ENCODE peak calls at places on chromosomes 12 and 14, in four cellular contexts. One of them, this sample, is unnamed.

GRCh38 chr12:43009307-43009706 is 419.8 kb upstream of the PRICKLE1 start:
- DNase-seq in naive thymus-derived CD4-positive, alpha-beta T cell: no peak
- DNase-seq in activated T-helper 1 cell treated with Interleukin-2 at 50 U/mL for 16 hours: no peak
- DNase-seq in GM03348: no peak
- DNase-seq in this sample: no peak

GRCh38 chr14:46487582-46488350 is 163.8 kb downstream of the RPL10L start:
- DNase-seq in naive thymus-derived CD4-positive, alpha-beta T cell: no peak
- DNase-seq in activated T-helper 1 cell treated with Interleukin-2 at 50 U/mL for 16 hours: no peak
- DNase-seq in GM03348: no peak
- DNase-seq in this sample: no peak

GRCh38 chr14:99326041-99326710 is 54.2 kb upstream of the BCL11B start:
- DNase-seq in naive thymus-derived CD4-positive, alpha-beta T cell: no peak
- DNase-seq in activated T-helper 1 cell treated with Interleukin-2 at 50 U/mL for 16 hours: no peak
- DNase-seq in GM03348: no peak
- DNase-seq in this sample: no peak

GRCh38 chr12:111767362-111768158 is 827 bp downstream of the ALDH2 start:
- DNase-seq in naive thymus-derived CD4-positive, alpha-beta T cell: no peak
- DNase-seq in activated T-helper 1 cell treated with Interleukin-2 at 50 U/mL for 16 hours: no peak
- DNase-seq in GM03348: peak
- DNase-seq in this sample: no peak

GRCh38 chr12:2262449-2262848 is 209.7 kb downstream of the CACNA1C start:
- DNase-seq in naive thymus-derived CD4-positive, alpha-beta T cell: no peak
- DNase-seq in activated T-helper 1 cell treated with Interleukin-2 at 50 U/mL for 16 hours: no peak
- DNase-seq in GM03348: no peak
- DNase-seq in this sample: no peak

GRCh38 chr14:68231832-68232642 is 412.5 kb downstream of the RAD51B start:
- DNase-seq in naive thymus-derived CD4-positive, alpha-beta T cell: no peak
- DNase-seq in activated T-helper 1 cell treated with Interleukin-2 at 50 U/mL for 16 hours: no peak
- DNase-seq in GM03348: no peak
- DNase-seq in this sample: peak

GRCh38 chr12:3311491-3312103 is 179.4 kb upstream of the PRMT8 start:
- DNase-seq in naive thymus-derived CD4-positive, alpha-beta T cell: no peak
- DNase-seq in activated T-helper 1 cell treated with Interleukin-2 at 50 U/mL for 16 hours: no peak
- DNase-seq in GM03348: no peak
- DNase-seq in this sample: peak

GRCh38 chr12:57340104-57340503 is 89.1 kb upstream of the STAC3 start:
- DNase-seq in naive thymus-derived CD4-positive, alpha-beta T cell: no peak
- DNase-seq in activated T-helper 1 cell treated with Interleukin-2 at 50 U/mL for 16 hours: no peak
- DNase-seq in GM03348: peak
- DNase-seq in this sample: no peak

GRCh38 chr12:39723831-39724230 is 104.2 kb upstream of the ABCD2 start:
- DNase-seq in naive thymus-derived CD4-positive, alpha-beta T cell: no peak
- DNase-seq in activated T-helper 1 cell treated with Interleukin-2 at 50 U/mL for 16 hours: no peak
- DNase-seq in GM03348: peak
- DNase-seq in this sample: peak

GRCh38 chr12:128298091-128298490 is 31.1 kb downstream of the TMEM132C start:
- DNase-seq in naive thymus-derived CD4-positive, alpha-beta T cell: no peak
- DNase-seq in activated T-helper 1 cell treated with Interleukin-2 at 50 U/mL for 16 hours: no peak
- DNase-seq in GM03348: no peak
- DNase-seq in this sample: no peak